ENCODE peak calls at places on chromosomes 16 and 17, in four cellular contexts. L is body of pancreas, I is HFF-Myc, F is PC-3. P is an unnamed sample.

GRCh38 chr17:63446218-63446980 is at the start of gene CYB561:
- DNase-seq in I (no peak), L (peak; percentile 87), F (peak; percentile 90), P (peak; percentile 96)

GRCh38 chr17:80682372-80682771 is 137.7 kb downstream of the RPTOR start:
- DNase-seq in L (no peak), I (no peak), F (no peak), P (no peak)

GRCh38 chr17:16886655-16887322 is 85.1 kb downstream of the TNFRSF13B start:
- DNase-seq in F (no peak), L (no peak), I (no peak), P (peak; percentile 58)

GRCh38 chr17:78147315-78147998 is 1.3 kb downstream of the C17orf99 start:
- DNase-seq in L (peak; percentile 77), I (no peak), F (no peak), P (no peak)

GRCh38 chr17:39739020-39739884 is 1.5 kb downstream of the GRB7 start:
- DNase-seq in I (no peak), F (peak; percentile 72), L (peak; percentile 94), P (no peak)

GRCh38 chr16:16016388-16016964 is 67.1 kb downstream of the ABCC1 start:
- DNase-seq in L (no peak), F (no peak), I (no peak), P (no peak)

GRCh38 chr16:49608095-49608494 is 234.5 kb downstream of the C16orf78 start:
- DNase-seq in L (no peak), F (no peak), I (no peak), P (no peak)

GRCh38 chr17:4140125-4140524 is 2.7 kb downstream of the ZZEF1 start:
- DNase-seq in I (no peak), L (no peak), F (no peak), P (no peak)

GRCh38 chr17:10119203-10120112 is 78.9 kb downstream of the GAS7 start:
- DNase-seq in I (no peak), L (peak; percentile 75), F (peak; percentile 90), P (peak; percentile 32)

GRCh38 chr17:7982171-7982570 is 20.2 kb upstream of the GUCY2D start:
- DNase-seq in L (no peak), F (peak; percentile 73), I (no peak), P (no peak)

GRCh38 chr16:87956771-87957279 is 5.6 kb downstream of the BANP start:
- DNase-seq in I (no peak), L (no peak), F (no peak), P (peak; percentile 63)

GRCh38 chr17:80693511-80693910 is 148.9 kb downstream of the RPTOR start:
- DNase-seq in L (no peak), F (no peak), I (no peak), P (no peak)

GRCh38 chr17:12928736-12929135 is 89.1 kb downstream of the ELAC2 start:
- DNase-seq in F (peak; percentile 44), L (no peak), I (no peak), P (no peak)

GRCh38 chr16:70736454-70737376 is 50.9 kb upstream of the MTSS2 start:
- DNase-seq in L (no peak), F (no peak), I (no peak), P (no peak)

GRCh38 chr17:31113939-31114338 is 19.2 kb downstream of the NF1 start:
- DNase-seq in F (no peak), L (no peak), I (no peak), P (no peak)

GRCh38 chr17:37821025-37821713 is 76.3 kb upstream of the HNF1B start:
- DNase-seq in I (no peak), L (no peak), F (peak; percentile 21), P (no peak)

GRCh38 chr17:13741744-13742143 is 140.0 kb upstream of the HS3ST3A1 start:
- DNase-seq in L (no peak), I (no peak), F (no peak), P (no peak)

GRCh38 chr17:44733753-44734152 is 25.0 kb upstream of the ADAM11 start:
- DNase-seq in F (peak; percentile 50), L (no peak), I (no peak), P (no peak)

GRCh38 chr16:76653390-76654026 is 376.3 kb downstream of the CNTNAP4 start:
- DNase-seq in I (peak; percentile 17), F (peak; percentile 68), L (peak; percentile 25), P (peak; percentile 31)

GRCh38 chr17:31758646-31759045 is 100.4 kb downstream of the COPRS start:
- DNase-seq in F (no peak), I (no peak), L (no peak), P (no peak)

GRCh38 chr17:55201609-55201932 is 63.2 kb upstream of the HLF start:
- DNase-seq in I (no peak), L (no peak), F (no peak), P (no peak)

GRCh38 chr16:67216612-67217490 is 10.1 kb upstream of the TMEM208 start:
- DNase-seq in L (peak; percentile 56), I (no peak), F (no peak), P (no peak)

GRCh38 chr17:12979826-12980500 is 37.9 kb downstream of the ELAC2 start:
- DNase-seq in L (no peak), I (no peak), F (no peak), P (no peak)

GRCh38 chr17:69724236-69724635 is 309.7 kb downstream of the MAP2K6 start:
- DNase-seq in I (no peak), L (no peak), F (no peak), P (no peak)

GRCh38 chr16:27025581-27025980 is 41.1 kb upstream of the C16orf82 start:
- DNase-seq in L (no peak), F (no peak), I (no peak), P (no peak)

GRCh38 chr16:47877166-47877565 is 278.6 kb downstream of the ABCC12 start:
- DNase-seq in F (no peak), L (no peak), I (no peak), P (no peak)

GRCh38 chr16:28981517-28981916 is 3.3 kb upstream of the LAT start:
- DNase-seq in I (no peak), F (peak; percentile 58), L (no peak), P (peak; percentile 58)

GRCh38 chr16:81633680-81634379 is 145.3 kb upstream of the PLCG2 start:
- DNase-seq in F (no peak), L (no peak), I (no peak), P (no peak)

GRCh38 chr17:17780941-17781590 is 55.7 kb downstream of the SREBF1 start:
- DNase-seq in F (peak; percentile 39), I (peak; percentile 46), L (no peak), P (no peak)

GRCh38 chr16:75647138-75647491 is 350 bp downstream of the KARS1 start:
- DNase-seq in I (no peak), F (no peak), L (no peak), P (no peak)

GRCh38 chr16:83681421-83681820 is 126.4 kb upstream of the HSBP1 start:
- DNase-seq in L (no peak), I (no peak), F (no peak), P (no peak)

DNA sequence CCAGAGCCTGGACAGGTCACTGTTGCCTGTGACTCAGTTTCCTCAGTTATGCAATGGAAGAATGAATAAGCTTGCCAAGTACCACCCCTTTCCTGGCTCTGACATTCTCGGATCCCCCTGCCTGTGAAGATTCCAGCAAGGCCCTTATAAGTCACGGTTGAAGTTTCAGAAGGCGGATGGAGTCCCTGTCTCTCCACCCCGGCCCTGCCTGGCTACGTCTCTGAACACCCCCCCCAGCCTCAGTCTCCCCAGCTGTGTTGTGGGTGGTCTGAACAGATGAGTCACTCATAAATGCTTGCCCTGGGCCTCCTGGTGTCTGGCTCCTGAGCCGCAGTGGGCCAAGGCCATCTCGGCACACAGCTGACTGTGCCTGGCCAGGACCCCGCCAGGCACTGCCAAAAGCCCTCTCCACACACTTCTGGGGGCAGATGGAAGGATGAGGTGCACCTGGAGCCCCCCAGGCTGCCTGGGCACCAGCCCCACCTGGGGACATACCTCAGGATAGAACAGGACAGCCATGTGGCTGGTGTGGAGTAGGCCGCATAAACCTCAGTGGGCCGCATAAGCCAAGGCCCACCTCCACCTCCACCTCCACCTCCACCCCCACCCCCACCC is 15.4 kb downstream of the VASN start:
- DNase-seq in I (no peak), L (no peak), F (no peak), P (no peak)
- TF ChIP-seq CTCF in I (no peak), L (no peak), F (no peak), P (no peak)

DNA sequence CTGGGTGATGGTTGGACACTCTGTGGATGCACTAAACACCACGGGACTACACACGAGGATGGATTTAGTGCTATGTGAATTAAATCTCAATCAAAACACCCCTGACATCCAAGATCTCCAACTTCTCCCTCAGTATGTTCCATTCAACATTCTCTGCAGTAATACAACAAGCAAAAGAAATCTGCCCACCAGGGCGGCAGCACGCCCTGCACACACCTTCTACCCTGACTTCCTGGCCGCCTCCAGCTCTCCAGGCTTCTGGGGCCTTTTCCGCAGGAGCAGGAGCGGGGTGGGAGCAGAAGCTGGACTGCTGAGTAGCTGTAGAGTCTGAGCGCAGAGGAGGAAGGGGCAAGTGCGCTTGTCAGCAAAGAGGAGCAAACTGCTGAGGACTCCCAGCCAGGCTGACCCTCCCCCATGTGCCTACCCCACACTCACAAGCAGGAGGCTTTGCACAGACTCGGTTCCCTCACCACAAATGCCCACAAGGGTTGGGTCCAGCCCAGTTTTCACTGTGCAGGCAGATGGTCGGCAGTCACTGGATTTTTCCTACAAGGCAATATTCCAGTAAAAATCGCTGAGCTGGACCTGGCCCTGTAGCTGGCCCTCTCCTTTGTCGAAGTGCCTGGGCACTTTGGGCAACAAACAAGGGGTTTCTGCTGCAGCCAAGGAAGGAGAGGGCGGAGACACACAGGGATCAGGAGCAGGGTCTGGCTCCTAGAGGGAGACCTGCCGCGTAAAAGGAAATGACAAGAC is 22.8 kb downstream of the ZDHHC7 start:
- DNase-seq in L (no peak), F (no peak), I (no peak), P (no peak)
- TF ChIP-seq CTCF in L (no peak), F (peak; percentile 20), I (no peak), P (no peak)

DNA sequence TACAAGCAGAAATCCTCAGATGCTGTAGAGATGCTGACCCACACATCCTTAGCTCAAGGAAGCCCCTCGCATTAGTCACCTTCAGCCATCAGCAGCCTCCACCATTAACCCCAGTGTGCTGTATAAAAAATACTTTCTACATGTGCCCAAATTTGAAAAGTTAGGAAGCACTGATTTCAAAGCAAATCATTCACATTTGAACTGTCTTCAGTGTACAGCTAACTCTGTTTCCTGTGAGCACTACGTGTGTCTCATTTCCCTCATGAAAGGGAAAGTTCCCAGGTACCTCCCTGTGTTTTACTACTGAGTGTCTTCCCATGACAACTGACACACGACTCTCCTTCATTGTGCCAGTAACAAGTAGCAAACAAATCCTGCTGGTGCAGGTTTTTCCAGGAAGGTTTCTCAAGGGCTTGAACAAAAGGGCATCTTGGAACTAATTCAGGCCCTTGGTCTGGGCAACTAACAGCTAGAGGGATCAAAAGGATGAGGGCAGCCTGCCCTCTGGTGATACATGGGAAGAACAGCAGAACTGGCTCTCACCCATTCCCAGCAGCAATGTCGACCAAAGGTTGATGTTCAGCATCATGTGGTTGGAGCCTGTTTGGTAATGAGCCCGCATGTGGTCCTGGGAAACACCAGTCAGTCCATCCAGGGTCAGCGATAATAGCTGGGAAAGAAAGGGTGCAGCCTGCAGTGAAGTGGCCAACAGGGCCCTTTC is 4.0 kb downstream of the SLC35B1 start:
- DNase-seq in I (peak; percentile 12), F (peak; percentile 61), L (peak; percentile 31), P (no peak)
- TF ChIP-seq CTCF in I (peak; percentile 53), F (peak; percentile 77), L (no peak), P (peak; percentile 54)

GRCh38 chr17:28675485-28675884 is 13.5 kb downstream of the SUPT6H start:
- DNase-seq in L (no peak), F (no peak), I (no peak), P (no peak)

DNA sequence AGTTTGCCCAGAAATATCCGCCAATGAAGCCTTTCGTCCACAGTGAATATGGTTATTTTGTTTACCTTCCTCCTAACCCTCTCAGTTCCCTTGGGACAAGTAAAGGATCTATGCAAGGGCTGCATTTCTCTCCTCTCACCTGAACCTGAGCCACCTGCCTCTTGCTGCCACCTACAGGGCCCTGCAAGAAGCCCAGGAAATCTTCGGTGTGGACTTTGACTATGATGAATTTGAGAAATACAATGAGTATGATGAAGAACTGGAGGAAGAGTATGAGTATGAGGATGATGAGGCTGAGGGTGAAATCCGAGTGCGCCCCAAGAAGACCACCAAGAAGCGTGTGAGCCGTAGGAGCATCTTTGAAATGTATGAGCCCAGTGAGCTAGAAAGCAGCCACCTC is 14.0 kb downstream of the SUPT6H start:
- DNase-seq in F (peak; percentile 39), I (no peak), L (peak; percentile 17), P (no peak)
- TF ChIP-seq CTCF in F (peak; percentile 72), I (peak; percentile 26), L (no peak), P (peak; percentile 42)